ENCODE peak calls at places on chromosomes 6 and 20, in five cellular contexts. F is myocyte; C is astrocyte of the spinal cord; J is lower lobe of right lung; H is stimulated activated CD4-positive, alpha-beta T cell treated with anti-CD3 and anti-CD28 coated beads, Interleukin-4, amount 100 ng/mL, for 48 hours. A is an unnamed sample.

GRCh38 chr6:15369838-15370237 is 124.0 kb downstream of the JARID2 start:
- DNase-seq in C (no peak), J (no peak), F (no peak), H (no peak), A (no peak)

GRCh38 chr20:57713505-57713903 is 3.7 kb upstream of the PMEPA1 start:
- DNase-seq in H (no peak), C (no peak), F (no peak), J (peak), A (no peak)

GRCh38 chr20:58416832-58417231 is 27.8 kb downstream of the VAPB start:
- DNase-seq in C (no peak), H (no peak), J (no peak), F (no peak), A (no peak)

GRCh38 chr6:4844108-4844507 is 67.9 kb downstream of the CDYL start:
- DNase-seq in H (peak), J (no peak), F (no peak), C (no peak), A (no peak)

GRCh38 chr6:160400426-160400825 is 52.2 kb downstream of the SLC22A3 start:
- DNase-seq in C (peak), F (peak), H (no peak), J (no peak), A (no peak)

GRCh38 chr20:47713941-47714450 is 71.3 kb downstream of the SULF2 start:
- DNase-seq in F (no peak), H (no peak), C (peak), J (no peak), A (peak)

GRCh38 chr20:9236408-9236912 is 167.6 kb downstream of the PLCB4 start:
- DNase-seq in H (no peak), J (no peak), F (no peak), C (no peak), A (no peak)

GRCh38 chr6:119340766-119341487 is 8.6 kb downstream of the MAN1A1 start:
- DNase-seq in H (no peak), C (no peak), F (no peak), J (no peak), A (no peak)

GRCh38 chr6:77561768-77562314 is 91.0 kb upstream of the MEI4 start:
- DNase-seq in C (peak), J (no peak), F (peak), H (no peak), A (peak)

GRCh38 chr20:31968299-31969126 is 562 bp downstream of the XKR7 start:
- DNase-seq in C (peak), F (peak), J (peak), H (peak), A (peak)

GRCh38 chr6:167846997-167847606 is 20.4 kb downstream of the AFDN start:
- DNase-seq in H (no peak), J (no peak), F (no peak), C (no peak), A (no peak)

GRCh38 chr20:9744551-9744950 is 94.3 kb downstream of the PAK5 start:
- DNase-seq in F (no peak), C (no peak), J (no peak), H (no peak), A (no peak)

GRCh38 chr6:138970856-138971425 is 17.1 kb downstream of the REPS1 start:
- DNase-seq in C (peak), H (no peak), F (peak), J (no peak), A (peak)

GRCh38 chr6:74557236-74557635 is 648.6 kb downstream of the COL12A1 start:
- DNase-seq in J (no peak), C (no peak), H (no peak), F (peak), A (no peak)

GRCh38 chr6:13689511-13690256 is 22.0 kb downstream of the RANBP9 start:
- DNase-seq in H (no peak), F (no peak), C (no peak), J (no peak), A (no peak)

GRCh38 chr6:90284745-90285481 is 11.7 kb downstream of the BACH2 start:
- DNase-seq in F (peak), J (no peak), H (no peak), C (peak), A (peak)

GRCh38 chr6:52654007-52654406 is 16.9 kb upstream of the TMEM14A start:
- DNase-seq in F (no peak), J (no peak), H (no peak), C (no peak), A (no peak)

GRCh38 chr6:135938588-135939215 is 87.2 kb downstream of the PDE7B start:
- DNase-seq in F (peak), H (no peak), J (no peak), C (peak), A (peak)

GRCh38 chr20:57388953-57389694 is 2.1 kb upstream of the RBM38 start:
- DNase-seq in J (peak), C (peak), H (no peak), F (peak), A (peak)

GRCh38 chr6:125046107-125046925 is 84.1 kb downstream of the RNF217 start:
- DNase-seq in H (no peak), J (no peak), F (no peak), C (no peak), A (no peak)

GRCh38 chr20:58719258-58719657 is 26.7 kb downstream of the NPEPL1 start:
- DNase-seq in J (no peak), C (no peak), H (no peak), F (no peak), A (no peak)

GRCh38 chr6:117783280-117783679 is 108.0 kb downstream of the NUS1 start:
- DNase-seq in F (no peak), H (no peak), C (no peak), J (no peak), A (no peak)

GRCh38 chr6:41449399-41450245 is 96.6 kb upstream of the FOXP4 start:
- DNase-seq in H (no peak), C (peak), J (no peak), F (no peak), A (no peak)

GRCh38 chr20:19658137-19658536 is 99.9 kb upstream of the RIN2 start:
- DNase-seq in C (no peak), F (no peak), J (peak), H (no peak), A (no peak)

GRCh38 chr6:37207903-37208456 is 38.0 kb downstream of the PIM1 start:
- DNase-seq in H (peak), C (peak), F (peak), J (peak), A (peak)

GRCh38 chr6:115935361-115935760 is 125.3 kb downstream of the FRK start:
- DNase-seq in F (no peak), J (no peak), H (no peak), C (no peak), A (no peak)

GRCh38 chr6:43242908-43243648 is at the start of gene TTBK1:
- DNase-seq in H (no peak), J (no peak), F (no peak), C (no peak), A (no peak)

GRCh38 chr6:149563203-149563927 is 2.8 kb upstream of the GINM1 start:
- DNase-seq in C (peak), J (no peak), F (peak), H (no peak), A (peak)

GRCh38 chr20:46928580-46929132 is 34.0 kb downstream of the EYA2 start:
- DNase-seq in F (no peak), H (no peak), C (peak), J (no peak), A (peak)

GRCh38 chr6:31720196-31720770 is 1.3 kb downstream of the LY6G6C start:
- DNase-seq in H (no peak), F (no peak), J (peak), C (no peak), A (no peak)

GRCh38 chr6:55040102-55040848 is 134.0 kb upstream of the HCRTR2 start:
- DNase-seq in C (peak), J (no peak), F (no peak), H (no peak), A (no peak)

GRCh38 chr6:137722749-137723272 is 144.2 kb upstream of the TNFAIP3 start:
- DNase-seq in F (peak), J (no peak), C (peak), H (no peak), A (no peak)

GRCh38 chr6:160431231-160431630 is 83.1 kb downstream of the SLC22A3 start:
- DNase-seq in J (no peak), H (no peak), C (peak), F (peak), A (no peak)

GRCh38 chr20:52047811-52048302 is 143.7 kb downstream of the ZFP64 start:
- DNase-seq in C (peak), J (no peak), F (no peak), H (peak), A (peak)

GRCh38 chr6:69601132-69601531 is 195.7 kb downstream of the LMBRD1 start:
- DNase-seq in H (no peak), J (no peak), C (no peak), F (no peak), A (no peak)

GRCh38 chr20:48679603-48680002 is 148.2 kb downstream of the PREX1 start:
- DNase-seq in J (no peak), F (no peak), C (no peak), H (no peak), A (peak)

GRCh38 chr6:72418495-72418894 is 203.4 kb upstream of the KCNQ5 start:
- DNase-seq in F (peak), H (no peak), C (peak), J (no peak), A (peak)